ENCODE peak calls at places on chromosomes 6 and 20, in ten cellular contexts. K is LNCaP clone FGC, C is BE2C, T is psoas muscle, U is astrocyte of the spinal cord, S is stomach, B is sigmoid colon, W is heart left ventricle, M is cardiac muscle cell, A is cardiac fibroblast. X is an unnamed sample.

GRCh38 chr6:169963581-169964297 is 212.3 kb downstream of the ERMARD start:
- DNase-seq in W (no peak), K (no peak), U (no peak), S (peak), C (no peak), A (no peak), M (no peak), T (no peak), B (peak), X (no peak)

GRCh38 chr20:47727170-47727880 is 58.0 kb downstream of the SULF2 start:
- DNase-seq in A (no peak), W (peak), T (peak), U (no peak), S (peak), K (no peak), B (peak), M (no peak), C (no peak), X (no peak)

GRCh38 chr6:169243154-169243553 is 10.5 kb downstream of the THBS2 start:
- DNase-seq in M (no peak), A (no peak), K (no peak), B (peak), W (no peak), C (no peak), T (no peak), U (no peak), S (no peak), X (no peak)

GRCh38 chr6:6749791-6750434 is 161.4 kb downstream of the LY86 start:
- DNase-seq in B (peak), A (peak), T (peak), C (peak), S (peak), M (peak), U (peak), W (peak), K (peak), X (peak)

GRCh38 chr6:20789162-20789561 is 254.9 kb downstream of the CDKAL1 start:
- DNase-seq in K (no peak), S (no peak), A (peak), W (no peak), T (no peak), U (peak), C (no peak), B (no peak), M (peak), X (peak)

GRCh38 chr20:25573288-25574251 is 11.8 kb downstream of the NINL start:
- DNase-seq in S (no peak), U (peak), K (no peak), T (no peak), B (no peak), A (no peak), C (no peak), W (no peak), M (no peak), X (peak)

GRCh38 chr20:43938932-43939761 is 24.5 kb downstream of the TOX2 start:
- DNase-seq in K (peak), S (no peak), C (no peak), T (peak), W (peak), B (peak), U (peak), A (peak), M (peak), X (peak)

GRCh38 chr6:130282234-130282995 is 59.7 kb upstream of the SAMD3 start:
- DNase-seq in A (peak), B (no peak), K (no peak), U (peak), C (no peak), W (no peak), T (no peak), S (no peak), M (peak), X (peak)

GRCh38 chr20:2006452-2007381 is 12.9 kb upstream of the PDYN start:
- DNase-seq in K (no peak), U (peak), A (peak), S (peak), B (no peak), T (no peak), C (peak), M (peak), W (no peak), X (peak)

GRCh38 chr6:53250761-53251672 is 97.7 kb downstream of the ELOVL5 start:
- DNase-seq in C (no peak), A (peak), K (no peak), M (peak), B (no peak), U (peak), S (no peak), W (no peak), T (no peak), X (peak)

GRCh38 chr20:23086056-23086551 is at the start of gene CD93:
- DNase-seq in M (peak), T (no peak), W (peak), B (no peak), U (peak), C (no peak), S (no peak), A (peak), K (no peak), X (no peak)

GRCh38 chr6:82869493-82869892 is 196.1 kb downstream of the UBE3D start:
- DNase-seq in S (no peak), A (no peak), U (no peak), C (no peak), B (no peak), W (no peak), M (no peak), T (no peak), K (no peak), X (no peak)

GRCh38 chr20:36093025-36093803 is 61.3 kb upstream of the EPB41L1 start:
- DNase-seq in C (peak), K (peak), T (peak), S (peak), A (peak), B (peak), W (peak), U (no peak), M (peak), X (no peak)

GRCh38 chr6:2782825-2783187 is 17.6 kb downstream of the WRNIP1 start:
- DNase-seq in K (no peak), U (no peak), W (no peak), A (no peak), B (no peak), M (no peak), T (no peak), S (no peak), C (no peak), X (no peak)

GRCh38 chr20:55348201-55348600 is 657.1 kb downstream of the CBLN4 start:
- DNase-seq in W (no peak), S (no peak), B (no peak), A (no peak), K (no peak), C (no peak), M (no peak), U (no peak), T (no peak), X (no peak)

GRCh38 chr20:52105045-52105572 is 86.5 kb downstream of the ZFP64 start:
- DNase-seq in W (no peak), U (peak), C (peak), A (peak), B (peak), T (no peak), K (no peak), M (peak), S (no peak), X (peak)

GRCh38 chr6:33070909-33071308 is 2.5 kb downstream of the HLA-DPA1 start:
- DNase-seq in S (no peak), C (no peak), A (no peak), T (no peak), B (no peak), U (no peak), K (no peak), M (no peak), W (no peak), X (no peak)

GRCh38 chr6:33075208-33075567 is 602 bp upstream of the HLA-DPB1 start:
- DNase-seq in C (no peak), A (no peak), W (no peak), M (no peak), B (no peak), K (no peak), T (no peak), U (no peak), S (no peak), X (no peak)

GRCh38 chr6:33073431-33073871 is at the start of gene HLA-DPA1:
- DNase-seq in M (peak), C (no peak), B (no peak), S (peak), W (peak), T (no peak), U (no peak), K (no peak), A (peak), X (peak)

GRCh38 chr6:33071579-33071978 is 1.9 kb downstream of the HLA-DPA1 start:
- DNase-seq in C (no peak), A (no peak), W (no peak), T (no peak), B (no peak), U (no peak), M (no peak), K (no peak), S (no peak), X (no peak)

DNA sequence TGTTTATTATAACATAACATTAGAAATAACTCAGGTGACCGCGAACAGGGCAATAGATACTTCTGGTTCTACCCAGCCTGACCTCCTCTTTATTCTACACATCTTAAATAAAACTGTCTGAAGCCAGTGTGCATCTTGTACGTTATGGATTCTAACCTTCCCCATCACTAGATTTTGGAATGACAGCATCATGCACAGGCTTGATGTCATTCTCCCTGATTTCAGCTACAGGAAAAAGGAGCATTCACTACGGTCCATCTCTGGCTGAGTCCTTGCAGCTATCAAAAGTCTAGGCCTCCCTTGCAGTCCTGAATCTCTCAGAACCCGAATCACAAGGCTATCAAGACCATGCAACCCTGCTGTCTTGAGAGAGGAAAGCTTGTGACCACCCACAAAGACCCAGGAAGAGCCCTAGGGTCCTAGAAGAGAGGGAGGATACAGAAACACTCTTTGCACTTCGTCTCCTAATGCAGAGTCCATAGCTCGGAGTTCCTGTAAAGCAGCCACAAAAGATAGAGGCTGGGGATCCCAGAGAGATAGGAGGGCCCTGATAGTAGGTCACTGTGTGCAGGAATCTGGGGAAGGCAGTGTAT is 845 bp downstream of the HLA-DPA1 start:
- DNase-seq in M (no peak), S (no peak), K (no peak), B (no peak), C (no peak), A (no peak), W (no peak), T (no peak), U (no peak), X (no peak)
- H3K4me3 ChIP-seq in M (no peak), S (peak), K (no peak), B (peak), C (no peak), A (no peak), W (peak), T (peak), U (no peak), X (no peak)

DNA sequence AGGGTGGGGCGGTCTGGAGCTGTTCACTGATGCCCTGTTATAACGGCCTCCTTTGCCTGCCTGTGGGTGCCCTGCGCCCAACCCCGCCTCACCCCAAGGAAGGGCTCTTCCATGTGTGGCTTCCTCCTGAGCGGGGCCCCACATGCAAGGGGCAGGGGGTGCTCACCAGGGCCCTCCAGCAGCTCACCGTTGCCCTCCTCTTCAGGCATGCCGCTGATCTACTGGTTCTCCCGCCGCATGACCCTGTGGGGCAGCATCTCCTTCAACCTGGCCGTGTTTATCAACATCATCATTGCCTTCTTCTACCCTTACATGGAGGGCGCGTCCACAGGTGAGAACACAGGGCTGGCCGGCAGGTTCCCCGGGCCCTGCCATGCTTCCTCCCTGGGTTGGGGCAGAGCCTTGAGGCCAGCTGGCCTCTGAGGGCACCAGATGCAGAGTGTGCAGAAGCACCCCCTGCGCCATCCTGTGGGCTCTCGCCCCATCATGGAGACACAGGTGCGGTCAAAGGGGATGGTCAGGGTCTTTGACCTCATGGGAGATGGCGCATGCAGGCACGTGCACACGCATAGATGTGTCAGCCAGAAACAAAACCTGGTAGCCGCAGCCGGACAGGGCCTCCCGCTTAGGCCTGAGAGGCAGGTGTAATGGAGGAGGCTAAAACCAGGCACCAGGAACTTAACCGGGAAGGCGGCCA is 22.9 kb downstream of the UQCC2 start:
- DNase-seq in A (no peak), K (no peak), M (no peak), B (no peak), S (no peak), U (no peak), C (no peak), W (peak), T (no peak), X (no peak)
- TF ChIP-seq CTCF in A (no peak), K (no peak), M (no peak), B (no peak), S (no peak), U (no peak), C (no peak), W (no peak), T (no peak), X (no peak)

DNA sequence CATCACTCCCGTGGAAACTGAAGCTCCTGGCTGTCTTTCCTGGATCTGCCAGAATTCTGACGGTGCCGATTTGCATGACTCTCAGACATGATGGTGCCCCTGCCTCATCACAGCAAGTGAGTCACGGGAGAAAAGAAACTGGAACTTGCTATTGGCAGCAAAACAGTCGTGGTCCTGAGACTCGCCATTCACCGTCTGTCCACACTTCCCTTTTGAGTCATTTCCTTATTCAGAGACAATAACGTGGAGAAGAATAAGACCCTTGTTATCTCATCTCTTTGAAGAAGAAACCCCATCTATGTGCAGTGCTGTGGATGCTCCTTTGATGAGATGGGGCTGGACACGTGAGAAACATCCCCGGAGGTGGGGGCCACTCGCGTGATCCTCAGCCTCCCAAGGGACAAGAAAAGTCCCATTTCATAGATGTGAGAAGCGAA is 4.2 kb downstream of the GPR31 start:
- DNase-seq in U (peak), S (no peak), T (no peak), A (peak), W (no peak), C (no peak), M (peak), B (no peak), K (no peak), X (no peak)
- H3K4me3 ChIP-seq in U (peak), S (no peak), T (peak), A (peak), W (no peak), C (no peak), M (no peak), B (peak), K (no peak), X (no peak)

DNA sequence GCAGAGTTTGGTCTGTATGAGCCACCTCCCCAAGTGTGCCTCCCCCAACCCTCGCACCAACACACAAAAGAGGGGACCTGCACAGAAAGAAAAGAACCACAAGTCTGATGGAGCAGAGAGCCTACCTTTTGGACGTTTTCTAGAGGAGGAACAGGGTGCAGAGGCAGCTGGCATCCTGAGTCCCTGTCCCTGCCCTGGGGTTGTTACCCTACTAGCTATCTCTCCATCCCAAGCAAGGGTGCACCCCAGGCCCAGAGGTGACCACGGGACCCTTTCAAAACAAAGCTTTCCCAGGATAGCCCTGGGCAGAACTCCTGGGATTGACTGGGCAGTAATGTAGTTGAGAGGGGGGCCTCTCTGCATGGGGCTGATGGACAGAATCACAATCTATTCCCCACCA is 9.7 kb upstream of the MATN4 start:
- DNase-seq in C (no peak), M (no peak), A (no peak), T (no peak), U (no peak), W (no peak), K (no peak), S (no peak), B (no peak), X (no peak)
- TF ChIP-seq CTCF in C (no peak), M (no peak), A (no peak), T (no peak), U (no peak), W (no peak), K (no peak), S (no peak), B (no peak), X (no peak)

GRCh38 chr6:37006793-37007339 is 1.4 kb downstream of the FGD2 start:
- DNase-seq in W (no peak), C (no peak), S (no peak), T (no peak), M (no peak), U (no peak), K (no peak), B (no peak), A (peak), X (no peak)

GRCh38 chr6:37005061-37005810 is at the start of gene FGD2:
- DNase-seq in K (no peak), M (no peak), T (no peak), U (no peak), W (no peak), A (no peak), C (no peak), S (no peak), B (no peak), X (no peak)

GRCh38 chr6:37004044-37004984 is 1.1 kb upstream of the FGD2 start:
- DNase-seq in U (no peak), C (peak), T (no peak), M (no peak), A (no peak), W (no peak), K (no peak), B (no peak), S (no peak), X (no peak)

GRCh38 chr6:37007340-37008043 is 2.0 kb downstream of the FGD2 start:
- DNase-seq in C (no peak), T (no peak), W (peak), M (no peak), U (no peak), S (no peak), K (no peak), A (no peak), B (no peak), X (no peak)

GRCh38 chr6:37005827-37006514 is 516 bp downstream of the FGD2 start:
- DNase-seq in K (no peak), A (no peak), W (no peak), T (no peak), C (no peak), U (no peak), M (no peak), S (no peak), B (no peak), X (no peak)
- H3K4me3 ChIP-seq in K (no peak), A (no peak), W (peak), T (peak), C (no peak), U (no peak), M (no peak), S (peak), B (peak), X (no peak)

GRCh38 chr6:136037885-136038460 is 186.5 kb downstream of the PDE7B start:
- DNase-seq in A (peak), B (no peak), T (no peak), W (peak), S (no peak), M (peak), U (peak), C (no peak), K (no peak), X (peak)
- TF ChIP-seq CTCF in A (peak), B (no peak), T (no peak), W (peak), S (no peak), M (peak), U (peak), C (no peak), K (no peak), X (peak)

DNA sequence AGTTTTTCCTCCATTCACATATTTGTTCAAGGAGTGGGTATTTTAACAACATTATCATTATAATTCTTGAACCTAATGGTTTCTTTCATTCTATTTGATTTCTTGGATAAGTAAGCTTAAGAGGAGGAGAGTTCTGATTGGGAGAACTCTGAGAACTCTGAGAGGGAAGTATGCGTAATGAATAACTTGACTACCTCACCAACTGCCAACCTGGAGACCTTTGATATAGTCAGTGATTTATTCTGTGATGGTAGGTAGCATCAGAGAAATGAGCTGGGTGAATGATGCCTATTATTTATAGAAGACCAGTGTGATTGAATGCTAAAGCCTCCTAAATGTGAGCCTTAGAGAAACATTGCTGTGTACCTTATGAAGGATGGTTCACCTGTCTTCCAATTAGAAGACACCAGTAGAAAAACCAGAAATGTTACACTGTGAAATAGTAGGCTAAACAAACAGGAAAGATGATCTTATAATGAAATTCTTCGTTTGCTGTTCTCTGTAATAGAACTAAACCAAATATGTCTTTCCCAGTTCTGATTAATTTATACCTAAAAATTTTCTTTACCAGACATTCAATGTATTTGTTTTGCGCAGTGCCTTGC is 114.9 kb downstream of the RTN4IP1 start:
- DNase-seq in K (peak), M (no peak), A (no peak), U (no peak), W (no peak), T (no peak), S (no peak), C (no peak), B (no peak), X (no peak)
- H3K4me3 ChIP-seq in K (peak), M (no peak), A (no peak), U (peak), W (no peak), T (peak), S (peak), C (no peak), B (peak), X (peak)

DNA sequence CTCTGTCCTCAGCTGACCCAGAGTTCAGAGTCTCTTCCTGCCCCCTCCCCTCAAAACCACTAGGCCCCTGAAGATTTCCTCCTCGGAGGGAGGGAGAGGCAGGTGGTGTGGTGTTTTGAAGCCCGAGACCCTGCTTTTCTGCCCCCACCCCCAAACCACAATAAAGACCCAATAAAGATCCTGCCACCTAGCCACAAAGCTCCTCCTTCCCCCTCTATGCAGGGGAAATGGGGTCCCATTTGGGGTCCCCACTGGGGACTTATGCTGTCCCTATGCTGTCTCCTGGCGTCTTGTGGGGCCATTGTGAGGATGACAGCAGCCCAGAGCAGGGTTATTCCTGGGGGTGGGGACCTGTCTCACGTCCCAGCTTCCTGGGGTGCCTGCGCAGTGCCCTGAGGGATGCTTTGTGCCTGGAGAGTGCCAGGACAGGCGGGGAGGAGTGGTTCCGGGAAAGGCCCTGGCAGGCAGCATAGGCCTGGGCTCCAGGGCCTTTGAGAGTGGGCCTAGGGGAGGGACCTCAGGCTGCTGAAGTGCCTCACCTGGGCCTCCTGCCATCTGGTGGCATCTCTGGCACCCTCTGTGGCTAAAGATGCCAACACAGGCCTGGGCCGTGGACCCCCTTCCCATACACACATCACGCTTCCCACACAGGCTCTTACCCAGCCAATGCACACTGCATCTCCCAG is 8.0 kb upstream of the ARMC12 start:
- DNase-seq in C (peak), S (peak), W (peak), A (no peak), U (no peak), T (peak), B (peak), M (no peak), K (no peak), X (no peak)
- TF ChIP-seq CTCF in C (no peak), S (no peak), W (no peak), A (no peak), U (no peak), T (no peak), B (no peak), M (no peak), K (no peak), X (no peak)

X was measured in fibroblast of villous mesenchyme.